ENCODE peak calls at places on chromosomes 3 and 15, in five cellular contexts. One of them, this sample, is unnamed.

GRCh38 chr3:27677554-27677953 is 44.6 kb downstream of the EOMES start:
- DNase-seq in A549: peak; percentile 83
- DNase-seq in fibroblast of pulmonary artery: peak; percentile 98
- DNase-seq in IMR-90: peak; percentile 96
- DNase-seq in stomach: no peak
- DNase-seq in this sample: no peak

GRCh38 chr15:31805090-31805662 is 225.1 kb upstream of the CHRNA7 start:
- DNase-seq in stomach: no peak
- DNase-seq in fibroblast of pulmonary artery: no peak
- DNase-seq in A549: no peak
- DNase-seq in IMR-90: no peak
- DNase-seq in this sample: no peak

GRCh38 chr3:112671930-112672715 is 31.2 kb upstream of the CCDC80 start:
- DNase-seq in A549: peak; percentile 64
- DNase-seq in IMR-90: peak; percentile 98
- DNase-seq in fibroblast of pulmonary artery: peak; percentile 97
- DNase-seq in stomach: no peak
- DNase-seq in this sample: no peak

GRCh38 chr3:79369306-79369705 is 398.5 kb downstream of the ROBO1 start:
- DNase-seq in fibroblast of pulmonary artery: peak; percentile 39
- DNase-seq in stomach: no peak
- DNase-seq in A549: no peak
- DNase-seq in IMR-90: peak; percentile 43
- DNase-seq in this sample: no peak

GRCh38 chr3:106068795-106069194 is 200.0 kb upstream of the CBLB start:
- DNase-seq in stomach: no peak
- DNase-seq in A549: no peak
- DNase-seq in fibroblast of pulmonary artery: peak; percentile 72
- DNase-seq in IMR-90: peak; percentile 12
- DNase-seq in this sample: no peak

GRCh38 chr15:61613729-61614128 is 384.6 kb upstream of the RORA start:
- DNase-seq in stomach: no peak
- DNase-seq in A549: no peak
- DNase-seq in IMR-90: no peak
- DNase-seq in fibroblast of pulmonary artery: no peak
- DNase-seq in this sample: no peak

GRCh38 chr15:90058308-90058707 is 44.0 kb downstream of the IDH2 start:
- DNase-seq in A549: no peak
- DNase-seq in IMR-90: no peak
- DNase-seq in fibroblast of pulmonary artery: no peak
- DNase-seq in stomach: no peak
- DNase-seq in this sample: no peak

GRCh38 chr15:39624806-39625205 is 43.9 kb downstream of the THBS1 start:
- DNase-seq in A549: no peak
- DNase-seq in stomach: peak; percentile 39
- DNase-seq in IMR-90: peak; percentile 93
- DNase-seq in fibroblast of pulmonary artery: peak; percentile 93
- DNase-seq in this sample: peak; percentile 70

GRCh38 chr3:151911462-151911861 is 38.0 kb downstream of the SUCNR1 start:
- DNase-seq in fibroblast of pulmonary artery: no peak
- DNase-seq in stomach: no peak
- DNase-seq in A549: no peak
- DNase-seq in IMR-90: no peak
- DNase-seq in this sample: no peak

GRCh38 chr15:89936051-89936792 is 23.5 kb upstream of the ARPIN start:
- DNase-seq in A549: no peak
- DNase-seq in IMR-90: no peak
- DNase-seq in fibroblast of pulmonary artery: no peak
- DNase-seq in stomach: no peak
- DNase-seq in this sample: no peak

GRCh38 chr3:192875971-192876565 is 41.6 kb downstream of the MB21D2 start:
- DNase-seq in fibroblast of pulmonary artery: peak; percentile 53
- DNase-seq in stomach: no peak
- DNase-seq in A549: no peak
- DNase-seq in IMR-90: no peak
- DNase-seq in this sample: no peak

GRCh38 chr15:77430213-77430612 is 9.5 kb downstream of the HMG20A start:
- DNase-seq in IMR-90: no peak
- DNase-seq in stomach: no peak
- DNase-seq in fibroblast of pulmonary artery: no peak
- DNase-seq in A549: no peak
- DNase-seq in this sample: no peak

GRCh38 chr3:57758686-57759085 is 2.6 kb downstream of the SLMAP start:
- DNase-seq in fibroblast of pulmonary artery: no peak
- DNase-seq in stomach: no peak
- DNase-seq in A549: no peak
- DNase-seq in IMR-90: peak; percentile 39
- DNase-seq in this sample: no peak

GRCh38 chr3:181458857-181459256 is 252.9 kb upstream of the SOX2 start:
- DNase-seq in fibroblast of pulmonary artery: no peak
- DNase-seq in A549: no peak
- DNase-seq in IMR-90: no peak
- DNase-seq in stomach: no peak
- DNase-seq in this sample: no peak

GRCh38 chr3:14458434-14459280 is 56.3 kb downstream of the SLC6A6 start:
- DNase-seq in fibroblast of pulmonary artery: no peak
- DNase-seq in A549: no peak
- DNase-seq in stomach: no peak
- DNase-seq in IMR-90: no peak
- DNase-seq in this sample: no peak

GRCh38 chr3:108051005-108051404 is 39.8 kb downstream of the CD47 start:
- DNase-seq in fibroblast of pulmonary artery: no peak
- DNase-seq in stomach: no peak
- DNase-seq in A549: peak; percentile 2
- DNase-seq in IMR-90: peak; percentile 61
- DNase-seq in this sample: no peak

GRCh38 chr15:37059051-37059450 is 41.3 kb downstream of the MEIS2 start:
- DNase-seq in IMR-90: peak; percentile 93
- DNase-seq in fibroblast of pulmonary artery: peak; percentile 91
- DNase-seq in A549: no peak
- DNase-seq in stomach: no peak
- DNase-seq in this sample: no peak

GRCh38 chr3:181278468-181279238 is 289.1 kb upstream of the DNAJC19 start:
- DNase-seq in stomach: no peak
- DNase-seq in A549: no peak
- DNase-seq in IMR-90: no peak
- DNase-seq in fibroblast of pulmonary artery: peak; percentile 1
- DNase-seq in this sample: no peak

GRCh38 chr15:70703483-70703882 is 59.9 kb downstream of the UACA start:
- DNase-seq in stomach: no peak
- DNase-seq in A549: peak; percentile 36
- DNase-seq in IMR-90: no peak
- DNase-seq in fibroblast of pulmonary artery: peak; percentile 50
- DNase-seq in this sample: no peak

GRCh38 chr3:38118421-38119247 is 18.3 kb downstream of the ACAA1 start:
- DNase-seq in A549: no peak
- DNase-seq in stomach: no peak
- DNase-seq in fibroblast of pulmonary artery: no peak
- DNase-seq in IMR-90: no peak
- DNase-seq in this sample: peak; percentile 22

GRCh38 chr3:179309225-179310109 is 13.4 kb upstream of the ZNF639 start:
- DNase-seq in A549: no peak
- DNase-seq in IMR-90: no peak
- DNase-seq in fibroblast of pulmonary artery: no peak
- DNase-seq in stomach: no peak
- DNase-seq in this sample: no peak

GRCh38 chr3:94360982-94361381 is 298.1 kb downstream of the NSUN3 start:
- DNase-seq in IMR-90: no peak
- DNase-seq in stomach: peak; percentile 71
- DNase-seq in fibroblast of pulmonary artery: peak; percentile 7
- DNase-seq in A549: no peak
- DNase-seq in this sample: peak; percentile 81

GRCh38 chr3:126551839-126552687 is 6.7 kb downstream of the C3orf22 start:
- DNase-seq in stomach: peak; percentile 9
- DNase-seq in A549: no peak
- DNase-seq in IMR-90: no peak
- DNase-seq in fibroblast of pulmonary artery: no peak
- DNase-seq in this sample: no peak

GRCh38 chr15:70387086-70387485 is 289.4 kb upstream of the TLE3 start:
- DNase-seq in stomach: no peak
- DNase-seq in A549: no peak
- DNase-seq in IMR-90: no peak
- DNase-seq in fibroblast of pulmonary artery: no peak
- DNase-seq in this sample: no peak

GRCh38 chr15:101545548-101546505 is 56.3 kb upstream of the PCSK6 start:
- DNase-seq in stomach: no peak
- DNase-seq in fibroblast of pulmonary artery: no peak
- DNase-seq in A549: no peak
- DNase-seq in IMR-90: no peak
- DNase-seq in this sample: no peak

GRCh38 chr3:127940116-127940515 is 25.1 kb downstream of the KBTBD12 start:
- DNase-seq in fibroblast of pulmonary artery: no peak
- DNase-seq in stomach: no peak
- DNase-seq in IMR-90: no peak
- DNase-seq in A549: no peak
- DNase-seq in this sample: peak; percentile 19

GRCh38 chr15:42190370-42190769 is 17.7 kb downstream of the VPS39 start:
- DNase-seq in stomach: no peak
- DNase-seq in IMR-90: no peak
- DNase-seq in fibroblast of pulmonary artery: no peak
- DNase-seq in A549: no peak
- DNase-seq in this sample: no peak

GRCh38 chr15:96338772-96339661 is 8.5 kb downstream of the NR2F2 start:
- DNase-seq in fibroblast of pulmonary artery: peak; percentile 45
- DNase-seq in A549: no peak
- DNase-seq in IMR-90: no peak
- DNase-seq in stomach: no peak
- DNase-seq in this sample: no peak

GRCh38 chr3:152076148-152076547 is 192.6 kb upstream of the MBNL1 start:
- DNase-seq in fibroblast of pulmonary artery: peak; percentile 49
- DNase-seq in A549: no peak
- DNase-seq in stomach: no peak
- DNase-seq in IMR-90: peak; percentile 31
- DNase-seq in this sample: no peak

GRCh38 chr3:143158549-143158988 is 39.0 kb downstream of the CHST2 start:
- DNase-seq in A549: no peak
- DNase-seq in fibroblast of pulmonary artery: peak; percentile 64
- DNase-seq in stomach: no peak
- DNase-seq in IMR-90: peak; percentile 59
- DNase-seq in this sample: no peak

GRCh38 chr3:8619548-8619947 is 25.1 kb downstream of the SSUH2 start:
- DNase-seq in fibroblast of pulmonary artery: peak; percentile 45
- DNase-seq in IMR-90: peak; percentile 89
- DNase-seq in A549: no peak
- DNase-seq in stomach: no peak
- DNase-seq in this sample: no peak

GRCh38 chr3:160278210-160278609 is 53.0 kb downstream of the C3orf80 start:
- DNase-seq in fibroblast of pulmonary artery: no peak
- DNase-seq in A549: no peak
- DNase-seq in IMR-90: no peak
- DNase-seq in stomach: no peak
- DNase-seq in this sample: no peak

GRCh38 chr3:150408232-150409124 is at the start of gene TSC22D2:
- DNase-seq in fibroblast of pulmonary artery: peak; percentile 95
- DNase-seq in A549: peak; percentile 95
- DNase-seq in stomach: peak; percentile 97
- DNase-seq in IMR-90: peak; percentile 92
- DNase-seq in this sample: peak; percentile 93

GRCh38 chr3:167733961-167734497 is 663 bp downstream of the PDCD10 start:
- DNase-seq in A549: peak; percentile 23
- DNase-seq in IMR-90: peak; percentile 3
- DNase-seq in stomach: no peak
- DNase-seq in fibroblast of pulmonary artery: peak; percentile 22
- DNase-seq in this sample: no peak

GRCh38 chr3:147737411-147737810 is 328.2 kb downstream of the ZIC1 start:
- DNase-seq in stomach: no peak
- DNase-seq in IMR-90: no peak
- DNase-seq in fibroblast of pulmonary artery: no peak
- DNase-seq in A549: no peak
- DNase-seq in this sample: no peak

GRCh38 chr3:136942796-136943195 is 15.0 kb upstream of the IL20RB start:
- DNase-seq in stomach: no peak
- DNase-seq in A549: no peak
- DNase-seq in IMR-90: no peak
- DNase-seq in fibroblast of pulmonary artery: no peak
- DNase-seq in this sample: no peak

GRCh38 chr3:166110102-166110501 is 272.9 kb upstream of the BCHE start:
- DNase-seq in A549: no peak
- DNase-seq in IMR-90: no peak
- DNase-seq in stomach: no peak
- DNase-seq in fibroblast of pulmonary artery: no peak
- DNase-seq in this sample: no peak

DNA sequence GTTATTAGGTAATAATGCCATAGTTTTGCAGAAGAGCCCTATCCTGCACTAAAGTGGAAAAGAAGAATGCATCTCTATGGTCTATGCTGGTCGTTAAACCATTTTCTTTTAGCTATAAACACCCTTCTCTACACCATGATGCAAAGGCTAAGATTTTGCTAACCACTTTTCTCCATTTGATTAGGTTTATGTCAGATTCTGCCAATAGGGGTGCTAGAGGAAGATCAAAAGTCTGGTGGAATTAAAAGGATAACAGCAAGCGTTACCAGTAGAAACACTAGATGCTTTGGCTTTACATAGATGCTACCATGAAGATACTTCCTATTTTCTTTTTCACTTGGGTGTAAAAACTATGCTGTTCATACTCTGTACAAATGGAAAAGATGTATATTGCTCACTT is 669.8 kb upstream of the ARPP21 start:
- DNase-seq in A549: no peak
- DNase-seq in fibroblast of pulmonary artery: no peak
- DNase-seq in IMR-90: no peak
- DNase-seq in stomach: no peak
- DNase-seq in this sample: no peak
- TF ChIP-seq CTCF in A549: no peak
- TF ChIP-seq CTCF in fibroblast of pulmonary artery: peak; percentile 8
- TF ChIP-seq CTCF in IMR-90: no peak
- TF ChIP-seq CTCF in stomach: no peak
- TF ChIP-seq CTCF in this sample: no peak

DNA sequence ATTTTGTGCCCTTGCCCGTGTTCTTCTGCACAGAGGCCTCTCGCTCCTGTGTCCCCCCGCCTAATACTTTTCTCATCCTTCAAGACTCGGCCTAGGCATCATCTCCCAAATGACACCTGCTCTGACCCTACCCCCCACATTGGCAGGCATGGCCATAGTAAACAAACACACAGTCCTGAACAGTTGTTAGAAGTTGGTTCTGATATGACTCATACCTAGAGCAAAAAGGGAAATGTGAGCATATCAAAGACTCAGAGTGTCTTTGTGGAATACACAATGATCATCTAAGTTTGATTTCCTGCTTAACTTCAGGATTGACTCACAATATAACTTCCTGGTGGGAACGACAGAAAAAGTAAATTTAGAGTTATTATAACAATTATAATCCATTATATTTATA is 120.5 kb downstream of the POLR2M start:
- DNase-seq in A549: no peak
- DNase-seq in fibroblast of pulmonary artery: peak; percentile 14
- DNase-seq in IMR-90: no peak
- DNase-seq in stomach: no peak
- DNase-seq in this sample: no peak
- TF ChIP-seq CTCF in A549: no peak
- TF ChIP-seq CTCF in fibroblast of pulmonary artery: no peak
- TF ChIP-seq CTCF in IMR-90: no peak
- TF ChIP-seq CTCF in stomach: no peak
- TF ChIP-seq CTCF in this sample: no peak

GRCh38 chr3:61580982-61581654 is 19.7 kb downstream of the PTPRG start:
- DNase-seq in A549: no peak
- DNase-seq in stomach: no peak
- DNase-seq in fibroblast of pulmonary artery: no peak
- DNase-seq in IMR-90: no peak
- DNase-seq in this sample: no peak
- TF ChIP-seq CTCF in A549: no peak
- TF ChIP-seq CTCF in stomach: no peak
- TF ChIP-seq CTCF in fibroblast of pulmonary artery: no peak
- TF ChIP-seq CTCF in IMR-90: no peak
- TF ChIP-seq CTCF in this sample: no peak

GRCh38 chr15:69303337-69304175 is 4.8 kb downstream of the PAQR5 start:
- DNase-seq in IMR-90: peak; percentile 55
- DNase-seq in A549: peak; percentile 58
- DNase-seq in stomach: no peak
- DNase-seq in fibroblast of pulmonary artery: peak; percentile 24
- DNase-seq in this sample: no peak
- TF ChIP-seq CTCF in IMR-90: peak; percentile 34
- TF ChIP-seq CTCF in A549: peak; percentile 55
- TF ChIP-seq CTCF in stomach: no peak
- TF ChIP-seq CTCF in fibroblast of pulmonary artery: peak; percentile 18
- TF ChIP-seq CTCF in this sample: peak; percentile 10

This sample was measured in mucosa of descending colon.